ENCODE peak calls at places on chromosomes 5 and 9, in nine cellular contexts. F is hippocampal formation; R is fibroblast of gingiva; B is CD4-positive, alpha-beta memory T cell; M is activated T-cell treated with anti-CD3 and anti-CD28 coated beads for 1 hour; P is left cardiac atrium; O is AG09309; L is stimulated activated effector memory CD8-positive, alpha-beta T cell treated with anti-CD3 and anti-CD28 coated beads, Interleukin-12 subunit alpha, Interleukin-12 subunit beta, amount 100 ng/mL, for 72 hours; J is activated gamma-delta T cell. Z is an unnamed sample.

GRCh38 chr5:123351820-123352219 is 71.4 kb downstream of the CEP120 start:
- DNase-seq in F (no peak), R (no peak), B (no peak), M (no peak), P (no peak), O (no peak), L (no peak), J (no peak), Z (no peak)

GRCh38 chr9:69980041-69980440 is 63.6 kb upstream of the MAMDC2 start:
- DNase-seq in F (no peak), R (peak), B (no peak), M (no peak), P (no peak), O (no peak), L (no peak), J (no peak), Z (no peak)

GRCh38 chr9:95264954-95265615 is 52.4 kb downstream of the FANCC start:
- DNase-seq in F (no peak), R (peak), B (no peak), M (no peak), P (no peak), O (peak), L (no peak), J (no peak), Z (no peak)

GRCh38 chr9:18543406-18543965 is 69.5 kb downstream of the ADAMTSL1 start:
- DNase-seq in F (no peak), R (peak), B (no peak), M (no peak), P (no peak), O (peak), L (no peak), J (no peak), Z (no peak)

GRCh38 chr9:99921875-99922710 is 15.6 kb downstream of the STX17 start:
- DNase-seq in F (no peak), R (no peak), B (no peak), M (no peak), P (no peak), O (no peak), L (no peak), J (no peak), Z (no peak)

GRCh38 chr9:124399323-124399962 is 15.8 kb downstream of the PSMB7 start:
- DNase-seq in F (no peak), R (peak), B (no peak), M (no peak), P (peak), O (no peak), L (no peak), J (no peak), Z (no peak)

GRCh38 chr9:3479516-3480352 is 46.1 kb downstream of the RFX3 start:
- DNase-seq in F (no peak), R (no peak), B (no peak), M (no peak), P (no peak), O (no peak), L (no peak), J (no peak), Z (no peak)

GRCh38 chr9:91395106-91395552 is 28.5 kb downstream of the NFIL3 start:
- DNase-seq in F (no peak), R (peak), B (no peak), M (no peak), P (no peak), O (no peak), L (peak), J (no peak), Z (no peak)

GRCh38 chr5:67315082-67315801 is 118.6 kb upstream of the CD180 start:
- DNase-seq in F (peak), R (peak), B (no peak), M (no peak), P (no peak), O (no peak), L (no peak), J (no peak), Z (no peak)

GRCh38 chr9:68690088-68690487 is 15.0 kb upstream of the PIP5K1B start:
- DNase-seq in F (no peak), R (no peak), B (no peak), M (no peak), P (peak), O (no peak), L (no peak), J (no peak), Z (peak)

GRCh38 chr5:170482511-170482910 is 21.3 kb upstream of the KCNIP1 start:
- DNase-seq in F (no peak), R (no peak), B (no peak), M (no peak), P (no peak), O (no peak), L (no peak), J (no peak), Z (no peak)

GRCh38 chr5:169745441-169746146 is 108.5 kb downstream of the DOCK2 start:
- DNase-seq in F (no peak), R (peak), B (no peak), M (no peak), P (no peak), O (peak), L (no peak), J (no peak), Z (peak)

GRCh38 chr9:114003756-114004155 is 74.3 kb downstream of the AMBP start:
- DNase-seq in F (no peak), R (no peak), B (no peak), M (no peak), P (no peak), O (no peak), L (peak), J (no peak), Z (peak)